ENCODE peak calls at places on chromosomes 1 and 21, in nine cellular contexts. One of them, this sample, is unnamed.

GRCh38 chr1:83761084-83761760 is 237.7 kb downstream of the TTLL7 start:
- DNase-seq in esophagus muscularis mucosa: no peak
- DNase-seq in endothelial cell of umbilical vein: no peak
- DNase-seq in stomach: no peak
- DNase-seq in SK-N-SH: no peak
- DNase-seq in suprapubic skin: no peak
- DNase-seq in HCT116: no peak
- DNase-seq in K562: no peak
- DNase-seq in upper lobe of left lung: no peak
- DNase-seq in this sample: peak; percentile 84

GRCh38 chr1:154729598-154729997 is 121.6 kb upstream of the ADAR start:
- DNase-seq in esophagus muscularis mucosa: no peak
- DNase-seq in endothelial cell of umbilical vein: no peak
- DNase-seq in stomach: no peak
- DNase-seq in SK-N-SH: no peak
- DNase-seq in suprapubic skin: no peak
- DNase-seq in HCT116: no peak
- DNase-seq in K562: no peak
- DNase-seq in upper lobe of left lung: no peak
- DNase-seq in this sample: no peak

GRCh38 chr1:108569097-108569728 is 9.3 kb downstream of the EEIG2 start:
- DNase-seq in esophagus muscularis mucosa: no peak
- DNase-seq in endothelial cell of umbilical vein: no peak
- DNase-seq in stomach: no peak
- DNase-seq in SK-N-SH: no peak
- DNase-seq in suprapubic skin: no peak
- DNase-seq in HCT116: no peak
- DNase-seq in K562: no peak
- DNase-seq in upper lobe of left lung: no peak
- DNase-seq in this sample: no peak

GRCh38 chr21:42003051-42003461 is 7.1 kb downstream of the ZBTB21 start:
- DNase-seq in esophagus muscularis mucosa: peak; percentile 26
- DNase-seq in endothelial cell of umbilical vein: no peak
- DNase-seq in stomach: no peak
- DNase-seq in SK-N-SH: no peak
- DNase-seq in suprapubic skin: no peak
- DNase-seq in HCT116: no peak
- DNase-seq in K562: no peak
- DNase-seq in upper lobe of left lung: no peak
- DNase-seq in this sample: no peak

GRCh38 chr1:155185783-155186265 is 12.2 kb downstream of the TRIM46 start:
- DNase-seq in esophagus muscularis mucosa: no peak
- DNase-seq in endothelial cell of umbilical vein: no peak
- DNase-seq in stomach: peak; percentile 28
- DNase-seq in SK-N-SH: no peak
- DNase-seq in suprapubic skin: peak; percentile 49
- DNase-seq in HCT116: no peak
- DNase-seq in K562: no peak
- DNase-seq in upper lobe of left lung: no peak
- DNase-seq in this sample: no peak

GRCh38 chr1:43437031-43437973 is 16.4 kb downstream of the HYI start:
- DNase-seq in esophagus muscularis mucosa: no peak
- DNase-seq in endothelial cell of umbilical vein: no peak
- DNase-seq in stomach: peak; percentile 17
- DNase-seq in SK-N-SH: no peak
- DNase-seq in suprapubic skin: peak; percentile 58
- DNase-seq in HCT116: no peak
- DNase-seq in K562: no peak
- DNase-seq in upper lobe of left lung: no peak
- DNase-seq in this sample: peak; percentile 31

GRCh38 chr1:21647431-21648373 is 21.5 kb downstream of the RAP1GAP start:
- DNase-seq in esophagus muscularis mucosa: no peak
- DNase-seq in endothelial cell of umbilical vein: peak; percentile 53
- DNase-seq in stomach: no peak
- DNase-seq in SK-N-SH: no peak
- DNase-seq in suprapubic skin: no peak
- DNase-seq in HCT116: peak; percentile 67
- DNase-seq in K562: peak; percentile 88
- DNase-seq in upper lobe of left lung: no peak
- DNase-seq in this sample: no peak

GRCh38 chr1:160097911-160098851 is at the start of gene IGSF8:
- DNase-seq in esophagus muscularis mucosa: peak; percentile 97
- DNase-seq in endothelial cell of umbilical vein: peak; percentile 58
- DNase-seq in stomach: peak; percentile 94
- DNase-seq in SK-N-SH: peak; percentile 93
- DNase-seq in suprapubic skin: peak; percentile 96
- DNase-seq in HCT116: peak; percentile 64
- DNase-seq in K562: peak; percentile 86
- DNase-seq in upper lobe of left lung: peak; percentile 87
- DNase-seq in this sample: peak; percentile 97

GRCh38 chr1:41504126-41505035 is 19.9 kb upstream of the EDN2 start:
- DNase-seq in esophagus muscularis mucosa: no peak
- DNase-seq in endothelial cell of umbilical vein: no peak
- DNase-seq in stomach: no peak
- DNase-seq in SK-N-SH: no peak
- DNase-seq in suprapubic skin: no peak
- DNase-seq in HCT116: peak; percentile 63
- DNase-seq in K562: no peak
- DNase-seq in upper lobe of left lung: peak; percentile 71
- DNase-seq in this sample: no peak

GRCh38 chr1:32890516-32891240 is 4.4 kb downstream of the HPCA start:
- DNase-seq in esophagus muscularis mucosa: no peak
- DNase-seq in endothelial cell of umbilical vein: no peak
- DNase-seq in stomach: no peak
- DNase-seq in SK-N-SH: peak; percentile 14
- DNase-seq in suprapubic skin: no peak
- DNase-seq in HCT116: no peak
- DNase-seq in K562: no peak
- DNase-seq in upper lobe of left lung: no peak
- DNase-seq in this sample: peak; percentile 52

GRCh38 chr1:218847966-218848365 is 325.7 kb upstream of the LYPLAL1 start:
- DNase-seq in esophagus muscularis mucosa: no peak
- DNase-seq in endothelial cell of umbilical vein: no peak
- DNase-seq in stomach: no peak
- DNase-seq in SK-N-SH: no peak
- DNase-seq in suprapubic skin: no peak
- DNase-seq in HCT116: no peak
- DNase-seq in K562: no peak
- DNase-seq in upper lobe of left lung: no peak
- DNase-seq in this sample: no peak

GRCh38 chr1:57489342-57490036 is 65.6 kb upstream of the DAB1 start:
- DNase-seq in esophagus muscularis mucosa: no peak
- DNase-seq in endothelial cell of umbilical vein: peak; percentile 51
- DNase-seq in stomach: no peak
- DNase-seq in SK-N-SH: no peak
- DNase-seq in suprapubic skin: no peak
- DNase-seq in HCT116: no peak
- DNase-seq in K562: no peak
- DNase-seq in upper lobe of left lung: no peak
- DNase-seq in this sample: no peak

GRCh38 chr1:8689431-8690252 is 127.8 kb downstream of the RERE start:
- DNase-seq in esophagus muscularis mucosa: no peak
- DNase-seq in endothelial cell of umbilical vein: no peak
- DNase-seq in stomach: no peak
- DNase-seq in SK-N-SH: no peak
- DNase-seq in suprapubic skin: no peak
- DNase-seq in HCT116: no peak
- DNase-seq in K562: no peak
- DNase-seq in upper lobe of left lung: no peak
- DNase-seq in this sample: no peak

GRCh38 chr1:211613108-211613947 is 34.4 kb upstream of the SLC30A1 start:
- DNase-seq in esophagus muscularis mucosa: peak; percentile 97
- DNase-seq in endothelial cell of umbilical vein: no peak
- DNase-seq in stomach: peak; percentile 52
- DNase-seq in SK-N-SH: no peak
- DNase-seq in suprapubic skin: peak; percentile 94
- DNase-seq in HCT116: no peak
- DNase-seq in K562: peak; percentile 88
- DNase-seq in upper lobe of left lung: peak; percentile 91
- DNase-seq in this sample: peak; percentile 89

GRCh38 chr1:39214998-39215873 is 10.7 kb downstream of the MACF1 start:
- DNase-seq in esophagus muscularis mucosa: no peak
- DNase-seq in endothelial cell of umbilical vein: no peak
- DNase-seq in stomach: no peak
- DNase-seq in SK-N-SH: no peak
- DNase-seq in suprapubic skin: no peak
- DNase-seq in HCT116: no peak
- DNase-seq in K562: peak; percentile 61
- DNase-seq in upper lobe of left lung: peak; percentile 64
- DNase-seq in this sample: peak; percentile 81

GRCh38 chr1:90391116-90391515 is 326.0 kb downstream of the BARHL2 start:
- DNase-seq in esophagus muscularis mucosa: no peak
- DNase-seq in endothelial cell of umbilical vein: peak; percentile 49
- DNase-seq in stomach: no peak
- DNase-seq in SK-N-SH: no peak
- DNase-seq in suprapubic skin: no peak
- DNase-seq in HCT116: no peak
- DNase-seq in K562: no peak
- DNase-seq in upper lobe of left lung: no peak
- DNase-seq in this sample: no peak

GRCh38 chr21:9759972-9760371 is 761.4 kb upstream of the TPTE start:
- DNase-seq in esophagus muscularis mucosa: peak; percentile 92
- DNase-seq in endothelial cell of umbilical vein: no peak
- DNase-seq in stomach: no peak
- DNase-seq in SK-N-SH: no peak
- DNase-seq in suprapubic skin: no peak
- DNase-seq in HCT116: no peak
- DNase-seq in K562: no peak
- DNase-seq in upper lobe of left lung: no peak
- DNase-seq in this sample: no peak
- H3K9me3 ChIP-seq in esophagus muscularis mucosa: no peaks in the 10 kb centered on the region
- H3K9me3 ChIP-seq in endothelial cell of umbilical vein: peaks cover 31% of the 10 kb centered on the region
- H3K9me3 ChIP-seq in stomach: peaks cover 68% of the 10 kb centered on the region
- H3K9me3 ChIP-seq in SK-N-SH: no peaks in the 10 kb centered on the region
- H3K9me3 ChIP-seq in suprapubic skin: peaks cover 48% of the 10 kb centered on the region
- H3K9me3 ChIP-seq in HCT116: peaks cover 71% of the 10 kb centered on the region
- H3K9me3 ChIP-seq in K562: no peaks in the 10 kb centered on the region
- H3K9me3 ChIP-seq in upper lobe of left lung: no peaks in the 10 kb centered on the region
- H3K9me3 ChIP-seq in this sample: no peaks in the 10 kb centered on the region

GRCh38 chr1:94888201-94888600 is 38.7 kb downstream of the CNN3 start:
- DNase-seq in esophagus muscularis mucosa: no peak
- DNase-seq in endothelial cell of umbilical vein: no peak
- DNase-seq in stomach: no peak
- DNase-seq in SK-N-SH: no peak
- DNase-seq in suprapubic skin: no peak
- DNase-seq in HCT116: no peak
- DNase-seq in K562: no peak
- DNase-seq in upper lobe of left lung: no peak
- DNase-seq in this sample: no peak

GRCh38 chr1:94887603-94888171 is 39.2 kb downstream of the CNN3 start:
- DNase-seq in esophagus muscularis mucosa: no peak
- DNase-seq in endothelial cell of umbilical vein: no peak
- DNase-seq in stomach: no peak
- DNase-seq in SK-N-SH: no peak
- DNase-seq in suprapubic skin: no peak
- DNase-seq in HCT116: no peak
- DNase-seq in K562: no peak
- DNase-seq in upper lobe of left lung: no peak
- DNase-seq in this sample: no peak

GRCh38 chr1:94883688-94884087 is 43.2 kb downstream of the CNN3 start:
- DNase-seq in esophagus muscularis mucosa: no peak
- DNase-seq in endothelial cell of umbilical vein: peak; percentile 45
- DNase-seq in stomach: no peak
- DNase-seq in SK-N-SH: no peak
- DNase-seq in suprapubic skin: no peak
- DNase-seq in HCT116: no peak
- DNase-seq in K562: no peak
- DNase-seq in upper lobe of left lung: no peak
- DNase-seq in this sample: no peak

GRCh38 chr1:94886361-94886760 is 40.5 kb downstream of the CNN3 start:
- DNase-seq in esophagus muscularis mucosa: no peak
- DNase-seq in endothelial cell of umbilical vein: no peak
- DNase-seq in stomach: no peak
- DNase-seq in SK-N-SH: no peak
- DNase-seq in suprapubic skin: no peak
- DNase-seq in HCT116: no peak
- DNase-seq in K562: no peak
- DNase-seq in upper lobe of left lung: no peak
- DNase-seq in this sample: no peak

DNA sequence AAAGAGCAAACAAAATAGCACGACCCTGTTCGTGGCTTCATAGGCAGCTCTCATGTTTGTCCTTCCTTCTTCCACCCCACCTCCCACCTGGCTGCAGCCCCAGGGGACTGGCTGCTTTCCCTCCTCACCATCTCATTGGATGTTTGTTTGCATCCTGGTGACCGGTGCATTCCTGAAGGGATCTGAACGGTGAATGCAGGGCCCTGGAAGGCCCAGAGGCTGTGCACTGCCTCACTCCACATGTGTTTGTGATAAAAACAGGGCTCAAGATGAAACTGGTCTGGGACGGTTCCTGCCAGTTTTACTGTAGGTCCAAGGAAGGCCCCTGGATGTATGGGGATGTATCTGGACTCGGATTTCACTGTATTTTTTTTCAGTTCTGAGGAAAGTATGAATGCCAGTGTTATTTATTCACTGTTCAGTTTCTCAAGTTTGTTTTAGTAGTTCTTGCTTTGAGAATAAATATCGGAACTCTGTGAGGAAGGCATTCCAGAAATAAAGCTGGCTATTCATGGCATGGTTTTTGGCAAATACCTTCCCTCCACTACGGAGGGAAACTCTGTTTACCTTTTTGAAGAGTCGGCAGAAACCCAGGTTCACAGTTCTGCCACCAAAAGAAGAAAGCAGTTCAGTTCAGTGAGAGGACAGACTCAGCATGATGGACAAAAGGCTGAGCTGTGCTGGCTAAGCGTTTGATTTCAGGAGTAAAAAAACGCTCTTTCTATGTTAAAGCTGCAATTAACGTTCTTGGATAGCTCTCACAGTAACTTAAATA is 42.6 kb downstream of the CNN3 start:
- DNase-seq in esophagus muscularis mucosa: no peak
- DNase-seq in endothelial cell of umbilical vein: no peak
- DNase-seq in stomach: peak; percentile 34
- DNase-seq in SK-N-SH: peak; percentile 71
- DNase-seq in suprapubic skin: no peak
- DNase-seq in HCT116: no peak
- DNase-seq in K562: no peak
- DNase-seq in upper lobe of left lung: peak; percentile 51
- DNase-seq in this sample: no peak
- TF ChIP-seq POLR2AphosphoS5 in esophagus muscularis mucosa: no peak
- TF ChIP-seq POLR2AphosphoS5 in endothelial cell of umbilical vein: no peak
- TF ChIP-seq POLR2AphosphoS5 in stomach: no peak
- TF ChIP-seq POLR2AphosphoS5 in SK-N-SH: peak; percentile 73
- TF ChIP-seq POLR2AphosphoS5 in suprapubic skin: no peak
- TF ChIP-seq POLR2AphosphoS5 in HCT116: no peak
- TF ChIP-seq POLR2AphosphoS5 in K562: no peak
- TF ChIP-seq POLR2AphosphoS5 in upper lobe of left lung: no peak
- TF ChIP-seq POLR2AphosphoS5 in this sample: no peak

GRCh38 chr1:114729782-114730181 is 13.2 kb upstream of the NRAS start:
- DNase-seq in esophagus muscularis mucosa: no peak
- DNase-seq in endothelial cell of umbilical vein: no peak
- DNase-seq in stomach: no peak
- DNase-seq in SK-N-SH: no peak
- DNase-seq in suprapubic skin: no peak
- DNase-seq in HCT116: no peak
- DNase-seq in K562: no peak
- DNase-seq in upper lobe of left lung: no peak
- DNase-seq in this sample: no peak
- H3K36me3 ChIP-seq in esophagus muscularis mucosa: peaks cover 51% of the 10 kb centered on the region
- H3K36me3 ChIP-seq in endothelial cell of umbilical vein: peaks cover 27% of the 10 kb centered on the region
- H3K36me3 ChIP-seq in stomach: peaks cover 100% of the 10 kb centered on the region
- H3K36me3 ChIP-seq in SK-N-SH: peaks cover 95% of the 10 kb centered on the region
- H3K36me3 ChIP-seq in suprapubic skin: peaks cover 94% of the 10 kb centered on the region
- H3K36me3 ChIP-seq in HCT116: peaks cover 77% of the 10 kb centered on the region
- H3K36me3 ChIP-seq in K562: peaks cover 99% of the 10 kb centered on the region
- H3K36me3 ChIP-seq in upper lobe of left lung: peaks cover 49% of the 10 kb centered on the region
- H3K36me3 ChIP-seq in this sample: peaks cover 7% of the 10 kb centered on the region

GRCh38 chr21:46064870-46065214 is 33.1 kb upstream of the COL6A2 start:
- DNase-seq in esophagus muscularis mucosa: peak; percentile 82
- DNase-seq in endothelial cell of umbilical vein: no peak
- DNase-seq in stomach: no peak
- DNase-seq in SK-N-SH: no peak
- DNase-seq in suprapubic skin: peak; percentile 67
- DNase-seq in HCT116: no peak
- DNase-seq in K562: no peak
- DNase-seq in upper lobe of left lung: no peak
- DNase-seq in this sample: no peak
- H3K9me3 ChIP-seq in esophagus muscularis mucosa: no peaks in the 10 kb centered on the region
- H3K9me3 ChIP-seq in endothelial cell of umbilical vein: no peaks in the 10 kb centered on the region
- H3K9me3 ChIP-seq in stomach: peaks cover 14% of the 10 kb centered on the region
- H3K9me3 ChIP-seq in SK-N-SH: no peaks in the 10 kb centered on the region
- H3K9me3 ChIP-seq in suprapubic skin: peaks cover 3% of the 10 kb centered on the region
- H3K9me3 ChIP-seq in HCT116: peaks cover 6% of the 10 kb centered on the region
- H3K9me3 ChIP-seq in K562: peaks cover 2% of the 10 kb centered on the region
- H3K9me3 ChIP-seq in upper lobe of left lung: peaks cover 9% of the 10 kb centered on the region
- H3K9me3 ChIP-seq in this sample: peaks cover 7% of the 10 kb centered on the region

This sample was measured in spleen.